ENCODE peak calls at places on chromosomes 4 and X, in seven cellular contexts. One of them, this sample, is unnamed.

GRCh38 chr4:129326810-129327209 is 230.9 kb downstream of the C4orf33 start:
- DNase-seq in HT-29: no peak
- DNase-seq in esophagus muscularis mucosa: no peak
- DNase-seq in Kasumi-1: no peak
- DNase-seq in HepG2: no peak
- DNase-seq in adipocyte: peak
- DNase-seq in iris pigment epithelial cell: no peak
- DNase-seq in this sample: no peak

GRCh38 chr4:1309261-1310010 is 19.7 kb downstream of the MAEA start:
- DNase-seq in HT-29: no peak
- DNase-seq in esophagus muscularis mucosa: peak
- DNase-seq in Kasumi-1: no peak
- DNase-seq in HepG2: peak
- DNase-seq in adipocyte: peak
- DNase-seq in iris pigment epithelial cell: peak
- DNase-seq in this sample: peak

GRCh38 chrX:2572740-2573139 is 72.0 kb upstream of the DHRSX start:
- DNase-seq in HT-29: no peak
- DNase-seq in esophagus muscularis mucosa: no peak
- DNase-seq in Kasumi-1: no peak
- DNase-seq in HepG2: peak
- DNase-seq in adipocyte: peak
- DNase-seq in iris pigment epithelial cell: peak
- DNase-seq in this sample: no peak

GRCh38 chr4:4627111-4627510 is 85.3 kb upstream of the STX18 start:
- DNase-seq in HT-29: no peak
- DNase-seq in esophagus muscularis mucosa: no peak
- DNase-seq in Kasumi-1: no peak
- DNase-seq in HepG2: no peak
- DNase-seq in adipocyte: no peak
- DNase-seq in iris pigment epithelial cell: no peak
- DNase-seq in this sample: no peak

GRCh38 chr4:100593933-100594332 is 76.1 kb upstream of the EMCN start:
- DNase-seq in HT-29: no peak
- DNase-seq in esophagus muscularis mucosa: no peak
- DNase-seq in Kasumi-1: peak
- DNase-seq in HepG2: no peak
- DNase-seq in adipocyte: no peak
- DNase-seq in iris pigment epithelial cell: no peak
- DNase-seq in this sample: no peak

GRCh38 chrX:122238801-122239200 is 945.3 kb upstream of the GRIA3 start:
- DNase-seq in HT-29: peak
- DNase-seq in esophagus muscularis mucosa: no peak
- DNase-seq in Kasumi-1: no peak
- DNase-seq in HepG2: no peak
- DNase-seq in adipocyte: peak
- DNase-seq in iris pigment epithelial cell: peak
- DNase-seq in this sample: no peak

GRCh38 chr4:19774690-19775256 is 476.9 kb upstream of the SLIT2 start:
- DNase-seq in HT-29: no peak
- DNase-seq in esophagus muscularis mucosa: no peak
- DNase-seq in Kasumi-1: no peak
- DNase-seq in HepG2: no peak
- DNase-seq in adipocyte: peak
- DNase-seq in iris pigment epithelial cell: no peak
- DNase-seq in this sample: no peak

GRCh38 chr4:147793569-147793968 is 61.7 kb downstream of the ARHGAP10 start:
- DNase-seq in HT-29: no peak
- DNase-seq in esophagus muscularis mucosa: no peak
- DNase-seq in Kasumi-1: no peak
- DNase-seq in HepG2: no peak
- DNase-seq in adipocyte: no peak
- DNase-seq in iris pigment epithelial cell: peak
- DNase-seq in this sample: no peak

GRCh38 chr4:100369871-100370270 is 148.0 kb downstream of the EMCN start:
- DNase-seq in HT-29: no peak
- DNase-seq in esophagus muscularis mucosa: no peak
- DNase-seq in Kasumi-1: no peak
- DNase-seq in HepG2: no peak
- DNase-seq in adipocyte: no peak
- DNase-seq in iris pigment epithelial cell: no peak
- DNase-seq in this sample: no peak

GRCh38 chr4:69156913-69157312 is 57.6 kb downstream of the UGT2B11 start:
- DNase-seq in HT-29: peak
- DNase-seq in esophagus muscularis mucosa: no peak
- DNase-seq in Kasumi-1: no peak
- DNase-seq in HepG2: peak
- DNase-seq in adipocyte: peak
- DNase-seq in iris pigment epithelial cell: peak
- DNase-seq in this sample: no peak

GRCh38 chr4:131344761-131345160 is 1804.3 kb upstream of the PCDH10 start:
- DNase-seq in HT-29: no peak
- DNase-seq in esophagus muscularis mucosa: no peak
- DNase-seq in Kasumi-1: no peak
- DNase-seq in HepG2: no peak
- DNase-seq in adipocyte: no peak
- DNase-seq in iris pigment epithelial cell: no peak
- DNase-seq in this sample: no peak

GRCh38 chr4:13233755-13234154 is 250.4 kb downstream of the RAB28 start:
- DNase-seq in HT-29: no peak
- DNase-seq in esophagus muscularis mucosa: no peak
- DNase-seq in Kasumi-1: no peak
- DNase-seq in HepG2: no peak
- DNase-seq in adipocyte: no peak
- DNase-seq in iris pigment epithelial cell: no peak
- DNase-seq in this sample: no peak

GRCh38 chr4:74618659-74619058 is 173.7 kb downstream of the AREG start:
- DNase-seq in HT-29: no peak
- DNase-seq in esophagus muscularis mucosa: no peak
- DNase-seq in Kasumi-1: no peak
- DNase-seq in HepG2: no peak
- DNase-seq in adipocyte: no peak
- DNase-seq in iris pigment epithelial cell: peak
- DNase-seq in this sample: no peak

GRCh38 chr4:18422685-18423084 is 401.1 kb upstream of the LCORL start:
- DNase-seq in HT-29: no peak
- DNase-seq in esophagus muscularis mucosa: no peak
- DNase-seq in Kasumi-1: no peak
- DNase-seq in HepG2: no peak
- DNase-seq in adipocyte: no peak
- DNase-seq in iris pigment epithelial cell: no peak
- DNase-seq in this sample: no peak

GRCh38 chr4:99437686-99438577 is 2.8 kb upstream of the ADH7 start:
- DNase-seq in HT-29: no peak
- DNase-seq in esophagus muscularis mucosa: no peak
- DNase-seq in Kasumi-1: no peak
- DNase-seq in HepG2: no peak
- DNase-seq in adipocyte: no peak
- DNase-seq in iris pigment epithelial cell: no peak
- DNase-seq in this sample: no peak

GRCh38 chr4:1976416-1977352 is 32.1 kb downstream of the NELFA start:
- DNase-seq in HT-29: no peak
- DNase-seq in esophagus muscularis mucosa: no peak
- DNase-seq in Kasumi-1: no peak
- DNase-seq in HepG2: no peak
- DNase-seq in adipocyte: no peak
- DNase-seq in iris pigment epithelial cell: no peak
- DNase-seq in this sample: no peak

GRCh38 chr4:139011220-139011950 is 4.2 kb upstream of the NOCT start:
- DNase-seq in HT-29: no peak
- DNase-seq in esophagus muscularis mucosa: no peak
- DNase-seq in Kasumi-1: no peak
- DNase-seq in HepG2: no peak
- DNase-seq in adipocyte: no peak
- DNase-seq in iris pigment epithelial cell: no peak
- DNase-seq in this sample: no peak

GRCh38 chrX:111355523-111356122 is 56.4 kb downstream of the DCX start:
- DNase-seq in HT-29: no peak
- DNase-seq in esophagus muscularis mucosa: no peak
- DNase-seq in Kasumi-1: no peak
- DNase-seq in HepG2: no peak
- DNase-seq in adipocyte: no peak
- DNase-seq in iris pigment epithelial cell: no peak
- DNase-seq in this sample: no peak

GRCh38 chrX:115392031-115392430 is 102.5 kb downstream of the LUZP4 start:
- DNase-seq in HT-29: no peak
- DNase-seq in esophagus muscularis mucosa: no peak
- DNase-seq in Kasumi-1: no peak
- DNase-seq in HepG2: peak
- DNase-seq in adipocyte: no peak
- DNase-seq in iris pigment epithelial cell: no peak
- DNase-seq in this sample: no peak

GRCh38 chr4:158588285-158588684 is 66.6 kb downstream of the RXFP1 start:
- DNase-seq in HT-29: no peak
- DNase-seq in esophagus muscularis mucosa: no peak
- DNase-seq in Kasumi-1: no peak
- DNase-seq in HepG2: no peak
- DNase-seq in adipocyte: no peak
- DNase-seq in iris pigment epithelial cell: no peak
- DNase-seq in this sample: no peak

GRCh38 chrX:3268804-3269203 is 77.6 kb downstream of the MXRA5 start:
- DNase-seq in HT-29: no peak
- DNase-seq in esophagus muscularis mucosa: no peak
- DNase-seq in Kasumi-1: no peak
- DNase-seq in HepG2: no peak
- DNase-seq in adipocyte: peak
- DNase-seq in iris pigment epithelial cell: peak
- DNase-seq in this sample: no peak

GRCh38 chr4:108049406-108049805 is 59.7 kb downstream of the HADH start:
- DNase-seq in HT-29: no peak
- DNase-seq in esophagus muscularis mucosa: no peak
- DNase-seq in Kasumi-1: no peak
- DNase-seq in HepG2: no peak
- DNase-seq in adipocyte: no peak
- DNase-seq in iris pigment epithelial cell: no peak
- DNase-seq in this sample: no peak

GRCh38 chrX:148811236-148811635 is 310.8 kb downstream of the AFF2 start:
- DNase-seq in HT-29: no peak
- DNase-seq in esophagus muscularis mucosa: no peak
- DNase-seq in Kasumi-1: no peak
- DNase-seq in HepG2: no peak
- DNase-seq in adipocyte: no peak
- DNase-seq in iris pigment epithelial cell: no peak
- DNase-seq in this sample: no peak

GRCh38 chr4:74320559-74321118 is 12.4 kb downstream of the EPGN start:
- DNase-seq in HT-29: peak
- DNase-seq in esophagus muscularis mucosa: no peak
- DNase-seq in Kasumi-1: peak
- DNase-seq in HepG2: peak
- DNase-seq in adipocyte: peak
- DNase-seq in iris pigment epithelial cell: peak
- DNase-seq in this sample: no peak

GRCh38 chr4:107468812-107469211 is 251.2 kb downstream of the PAPSS1 start:
- DNase-seq in HT-29: no peak
- DNase-seq in esophagus muscularis mucosa: no peak
- DNase-seq in Kasumi-1: no peak
- DNase-seq in HepG2: no peak
- DNase-seq in adipocyte: no peak
- DNase-seq in iris pigment epithelial cell: peak
- DNase-seq in this sample: no peak

GRCh38 chr4:187172340-187172761 is 448.7 kb upstream of the FAT1 start:
- DNase-seq in HT-29: no peak
- DNase-seq in esophagus muscularis mucosa: no peak
- DNase-seq in Kasumi-1: no peak
- DNase-seq in HepG2: no peak
- DNase-seq in adipocyte: no peak
- DNase-seq in iris pigment epithelial cell: peak
- DNase-seq in this sample: no peak

GRCh38 chr4:184937030-184937710 is 81.1 kb upstream of the HELT start:
- DNase-seq in HT-29: no peak
- DNase-seq in esophagus muscularis mucosa: no peak
- DNase-seq in Kasumi-1: no peak
- DNase-seq in HepG2: no peak
- DNase-seq in adipocyte: no peak
- DNase-seq in iris pigment epithelial cell: no peak
- DNase-seq in this sample: no peak

GRCh38 chrX:141201962-141202361 is 25.0 kb upstream of the LDOC1 start:
- DNase-seq in HT-29: no peak
- DNase-seq in esophagus muscularis mucosa: no peak
- DNase-seq in Kasumi-1: no peak
- DNase-seq in HepG2: no peak
- DNase-seq in adipocyte: no peak
- DNase-seq in iris pigment epithelial cell: no peak
- DNase-seq in this sample: no peak

GRCh38 chr4:110633358-110634319 is 10.8 kb upstream of the PITX2 start:
- DNase-seq in HT-29: no peak
- DNase-seq in esophagus muscularis mucosa: no peak
- DNase-seq in Kasumi-1: no peak
- DNase-seq in HepG2: no peak
- DNase-seq in adipocyte: no peak
- DNase-seq in iris pigment epithelial cell: peak
- DNase-seq in this sample: no peak

GRCh38 chr4:109873791-109874514 is 26.0 kb downstream of the LRIT3 start:
- DNase-seq in HT-29: no peak
- DNase-seq in esophagus muscularis mucosa: no peak
- DNase-seq in Kasumi-1: no peak
- DNase-seq in HepG2: no peak
- DNase-seq in adipocyte: peak
- DNase-seq in iris pigment epithelial cell: no peak
- DNase-seq in this sample: no peak

GRCh38 chrX:79065696-79066095 is 78.8 kb upstream of the GPR174 start:
- DNase-seq in HT-29: no peak
- DNase-seq in esophagus muscularis mucosa: no peak
- DNase-seq in Kasumi-1: peak
- DNase-seq in HepG2: no peak
- DNase-seq in adipocyte: no peak
- DNase-seq in iris pigment epithelial cell: no peak
- DNase-seq in this sample: peak

GRCh38 chr4:88054909-88055308 is 47.5 kb downstream of the PKD2 start:
- DNase-seq in HT-29: peak
- DNase-seq in esophagus muscularis mucosa: no peak
- DNase-seq in Kasumi-1: peak
- DNase-seq in HepG2: peak
- DNase-seq in adipocyte: peak
- DNase-seq in iris pigment epithelial cell: peak
- DNase-seq in this sample: no peak